ENCODE peak calls at places on chromosomes 12 and 14, in five cellular contexts. Y, Z, N, D and M are unnamed samples.

GRCh38 chr14:104220225-104221070 is 82.1 kb downstream of the KIF26A start:
- DNase-seq in Y (no peak), Z (peak), N (peak), D (no peak), M (no peak)

GRCh38 chr12:13130981-13131380 is 27.5 kb upstream of the GSG1 start:
- DNase-seq in D (no peak), Y (no peak), Z (no peak), N (no peak), M (no peak)

GRCh38 chr14:92160619-92161018 is 38.9 kb downstream of the CPSF2 start:
- DNase-seq in N (no peak), Z (no peak), Y (no peak), D (no peak), M (no peak)

GRCh38 chr14:38208825-38209562 is 1.3 kb downstream of the SSTR1 start:
- DNase-seq in N (peak), Y (peak), Z (peak), D (peak), M (no peak)

GRCh38 chr14:93059917-93060545 is 55.7 kb downstream of the ITPK1 start:
- DNase-seq in Z (no peak), Y (no peak), N (no peak), D (no peak), M (peak)

GRCh38 chr12:29752121-29752520 is 31.6 kb downstream of the TMTC1 start:
- DNase-seq in Y (no peak), Z (no peak), D (no peak), N (no peak), M (no peak)

GRCh38 chr14:53501361-53502320 is 348.5 kb upstream of the DDHD1 start:
- DNase-seq in N (no peak), Y (no peak), Z (no peak), D (no peak), M (no peak)

GRCh38 chr12:105946541-105946940 is 192.2 kb downstream of the NUAK1 start:
- DNase-seq in D (peak), N (peak), Z (no peak), Y (no peak), M (no peak)

GRCh38 chr12:95882080-95882479 is 23.3 kb downstream of the SNRPF start:
- DNase-seq in D (no peak), N (no peak), Z (no peak), Y (no peak), M (no peak)

GRCh38 chr12:49537231-49537708 is 1.6 kb upstream of the KCNH3 start:
- DNase-seq in N (no peak), Y (no peak), Z (no peak), D (no peak), M (no peak)

GRCh38 chr12:132904718-132905328 is 17.4 kb upstream of the CHFR start:
- DNase-seq in Z (peak), Y (peak), N (peak), D (peak), M (peak)

GRCh38 chr14:87847216-87847615 is 145.8 kb downstream of the GALC start:
- DNase-seq in Z (no peak), Y (no peak), N (no peak), D (no peak), M (no peak)

GRCh38 chr14:40394634-40395340 is 962.6 kb upstream of the FBXO33 start:
- DNase-seq in N (no peak), D (no peak), Y (no peak), Z (no peak), M (no peak)

GRCh38 chr14:90091393-90091792 is 29.6 kb downstream of the KCNK13 start:
- DNase-seq in Y (no peak), N (no peak), D (no peak), Z (no peak), M (no peak)

GRCh38 chr12:22615963-22616501 is 8.9 kb upstream of the ETNK1 start:
- DNase-seq in Z (no peak), N (no peak), Y (no peak), D (no peak), M (no peak)

GRCh38 chr14:63712123-63712522 is 15.7 kb downstream of the SGPP1 start:
- DNase-seq in N (no peak), Z (no peak), D (no peak), Y (no peak), M (no peak)

GRCh38 chr14:89669209-89669608 is 252.2 kb upstream of the FOXN3 start:
- DNase-seq in Y (no peak), D (peak), N (no peak), Z (no peak), M (peak)

GRCh38 chr12:2960432-2960956 is 1.3 kb downstream of the TEAD4 start:
- DNase-seq in D (no peak), Z (no peak), N (no peak), Y (peak), M (no peak)

GRCh38 chr12:46963977-46964376 is 115.4 kb upstream of the PCED1B start:
- DNase-seq in D (peak), Y (no peak), Z (no peak), N (no peak), M (no peak)

GRCh38 chr12:80040075-80040738 is 59.1 kb upstream of the OTOGL start:
- DNase-seq in N (no peak), Y (no peak), D (no peak), Z (no peak), M (no peak)

GRCh38 chr14:60171690-60172089 is 6.5 kb upstream of the DHRS7 start:
- DNase-seq in Z (no peak), D (no peak), N (no peak), Y (no peak), M (no peak)

GRCh38 chr12:109054520-109054919 is 2.1 kb downstream of the USP30 start:
- DNase-seq in Z (no peak), Y (no peak), D (no peak), N (no peak), M (no peak)

GRCh38 chr14:50037837-50038236 is 78.5 kb downstream of the VCPKMT start:
- DNase-seq in Y (no peak), N (no peak), Z (no peak), D (peak), M (no peak)

GRCh38 chr12:14442221-14442881 is 76.9 kb downstream of the ATF7IP start:
- DNase-seq in Z (no peak), Y (no peak), N (no peak), D (no peak), M (no peak)

GRCh38 chr12:78880078-78880477 is 15.5 kb downstream of the SYT1 start:
- DNase-seq in Y (peak), D (no peak), Z (no peak), N (no peak), M (no peak)

GRCh38 chr14:34797747-34798583 is 77.2 kb downstream of the BAZ1A start:
- DNase-seq in Z (no peak), D (no peak), N (peak), Y (peak), M (no peak)

GRCh38 chr12:130633771-130634170 is 82.3 kb downstream of the RIMBP2 start:
- DNase-seq in Y (peak), D (no peak), N (no peak), Z (no peak), M (peak)

GRCh38 chr12:31591308-31591901 is 469 bp upstream of the DENND5B start:
- DNase-seq in N (no peak), D (peak), Y (peak), Z (no peak), M (no peak)

GRCh38 chr12:59459966-59460365 is 135.9 kb upstream of the SLC16A7 start:
- DNase-seq in Y (no peak), D (no peak), Z (no peak), N (no peak), M (no peak)

GRCh38 chr12:45730116-45730841 is 773 bp downstream of the ARID2 start:
- DNase-seq in D (peak), Y (peak), Z (peak), N (peak), M (peak)

GRCh38 chr12:113181975-113182374 is 3.3 kb downstream of the DDX54 start:
- DNase-seq in Z (no peak), D (no peak), Y (no peak), N (no peak), M (no peak)

GRCh38 chr12:46005151-46005797 is 14.9 kb upstream of the SCAF11 start:
- DNase-seq in D (no peak), Y (no peak), Z (no peak), N (no peak), M (no peak)

DNA sequence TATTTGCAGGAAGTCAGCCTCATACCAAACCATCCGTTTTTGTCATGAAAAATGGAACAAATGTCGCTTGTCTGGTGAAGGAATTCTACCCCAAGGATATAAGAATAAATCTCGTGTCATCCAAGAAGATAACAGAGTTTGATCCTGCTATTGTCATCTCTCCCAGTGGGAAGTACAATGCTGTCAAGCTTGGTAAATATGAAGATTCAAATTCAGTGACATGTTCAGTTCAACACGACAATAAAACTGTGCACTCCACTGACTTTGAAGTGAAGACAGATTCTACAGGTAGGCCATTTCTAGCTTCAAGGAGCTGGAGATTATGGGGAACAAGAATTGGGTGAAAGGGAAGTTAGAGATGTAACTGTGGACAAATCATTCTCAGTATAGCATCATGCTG is 126.1 kb downstream of the DAD1 start:
- DNase-seq in Y (no peak), N (no peak), D (no peak), Z (no peak), M (no peak)
- H3K27ac ChIP-seq in Y (no peak), N (no peak), D (no peak), Z (no peak), M (no peak)

DNA sequence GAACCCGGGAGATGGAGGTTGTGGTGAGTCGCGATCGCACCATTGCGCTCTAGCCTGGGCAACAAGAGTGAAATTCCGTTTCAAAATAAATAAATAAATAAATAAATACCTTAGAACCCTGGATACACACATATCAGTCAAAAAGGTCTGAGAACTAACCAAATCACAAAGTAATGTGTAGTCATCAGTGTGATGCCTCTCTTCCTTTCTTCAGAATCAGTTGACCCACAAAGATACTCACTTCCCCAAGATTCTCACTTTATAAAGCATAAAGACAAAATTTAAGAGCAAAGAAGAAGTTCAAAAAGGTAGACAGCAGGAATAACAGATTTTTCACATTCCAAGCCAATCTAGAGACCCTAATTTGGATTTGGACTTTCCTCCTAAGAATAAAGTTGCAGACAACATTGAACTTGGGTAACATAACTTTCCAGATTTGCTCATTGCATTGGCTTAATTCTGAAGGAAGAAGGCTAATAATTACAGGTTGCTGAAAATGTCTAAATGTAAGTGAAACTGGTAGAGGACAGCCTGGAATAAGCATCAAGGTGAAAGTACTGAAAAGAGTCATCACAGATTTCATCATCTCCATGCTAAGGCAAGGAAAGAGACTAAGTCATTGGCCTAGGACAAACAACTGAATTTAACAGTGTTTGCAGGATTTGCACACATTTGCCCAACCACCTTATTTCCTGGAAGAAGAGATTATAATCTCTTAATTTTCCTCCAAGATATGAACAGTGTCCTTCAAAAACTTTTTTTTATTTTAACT is 17.4 kb downstream of the TMED10 start:
- DNase-seq in Z (no peak), Y (no peak), N (no peak), D (no peak), M (no peak)
- H3K27ac ChIP-seq in Z (no peak), Y (no peak), N (no peak), D (no peak), M (peak)

GRCh38 chr12:6236641-6236940 is 36.4 kb downstream of the CD9 start:
- DNase-seq in Y (no peak), D (no peak), N (peak), Z (no peak), M (no peak)
- H3K27ac ChIP-seq in Y (no peak), D (peak), N (no peak), Z (no peak), M (no peak)

DNA sequence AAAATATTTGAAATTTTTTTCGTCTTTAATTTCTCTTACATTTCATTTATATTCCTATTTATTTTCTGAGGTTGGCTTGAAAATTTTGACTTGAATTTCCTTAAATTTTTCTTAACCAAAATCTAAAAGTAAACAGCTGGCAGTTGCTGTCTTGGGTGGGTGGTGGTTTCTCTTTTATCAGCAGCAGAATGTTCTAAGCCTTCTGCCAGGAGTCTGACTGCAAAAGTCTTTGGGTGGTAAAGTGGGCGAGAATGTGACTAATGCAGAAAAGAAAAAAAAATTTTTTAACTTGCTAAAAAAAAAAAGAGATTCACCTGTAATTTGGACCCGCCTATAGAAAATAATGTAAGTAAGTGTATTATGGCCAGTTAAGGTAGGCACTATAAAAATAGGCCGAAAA is 2.5 kb downstream of the FGFR1OP2 start:
- DNase-seq in Y (no peak), D (no peak), N (no peak), Z (no peak), M (no peak)
- H3K27ac ChIP-seq in Y (no peak), D (peak), N (no peak), Z (no peak), M (no peak)

DNA sequence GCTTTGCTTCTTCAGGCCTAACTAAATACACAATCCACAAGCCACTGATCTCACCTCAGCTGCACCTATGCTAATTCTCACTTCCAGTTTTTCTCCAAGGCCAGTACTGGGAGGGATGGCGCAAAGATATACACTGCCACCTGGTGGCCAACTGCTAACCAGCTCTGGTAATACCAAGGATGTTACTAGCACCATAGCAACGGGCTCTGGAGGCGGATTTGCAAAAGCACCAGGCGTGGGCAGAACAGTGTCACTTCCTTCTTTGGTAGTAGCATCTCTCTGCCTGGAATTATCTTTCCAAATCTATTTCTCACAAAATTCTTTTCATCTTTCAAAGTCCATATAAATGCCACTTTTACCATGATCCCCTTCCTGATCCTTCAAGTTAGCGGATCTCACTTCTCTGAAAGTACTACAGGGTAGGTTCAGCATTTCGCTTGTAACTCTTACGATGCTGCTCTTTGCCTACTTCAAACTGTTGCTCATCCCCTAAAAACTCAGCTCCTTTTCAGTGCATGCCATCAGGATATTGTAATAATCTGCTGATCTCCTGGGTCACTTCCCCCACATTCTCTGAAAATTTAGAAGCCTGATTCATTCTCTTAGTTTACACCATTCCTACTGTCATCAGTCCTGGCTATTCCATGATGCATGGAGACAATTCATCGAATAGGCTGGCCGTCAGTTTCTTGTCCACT is 37.1 kb upstream of the FOXJ2 start:
- DNase-seq in Y (peak), Z (peak), N (peak), D (peak), M (peak)
- H3K27ac ChIP-seq in Y (no peak), Z (peak), N (no peak), D (peak), M (no peak)

DNA sequence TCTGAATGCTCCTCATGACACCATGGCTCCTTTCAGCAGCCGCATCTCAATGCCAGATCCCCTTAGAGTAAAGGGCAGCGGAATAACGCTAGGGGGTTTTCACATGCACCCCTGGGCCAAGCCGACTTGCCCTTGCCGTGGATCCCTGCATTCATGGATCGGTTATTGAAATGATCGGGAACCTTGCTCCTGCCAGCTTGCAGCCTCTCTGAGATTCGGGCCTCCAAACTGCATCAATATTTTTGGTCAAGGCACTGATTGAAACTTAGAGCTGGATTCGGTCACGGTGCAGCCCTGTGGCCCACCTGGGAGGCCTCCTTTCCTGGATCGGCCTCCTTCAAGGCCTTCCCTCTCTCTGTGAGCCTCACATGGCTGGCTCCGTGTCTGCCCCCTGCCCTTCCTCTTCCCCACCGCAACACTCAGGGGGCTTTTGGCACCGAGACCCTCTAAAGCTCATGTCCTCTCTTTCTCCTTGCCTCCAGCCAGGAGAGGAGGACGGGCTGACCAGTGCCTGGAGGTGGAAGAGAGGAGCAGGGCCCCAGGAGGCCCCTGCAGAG is 1.8 kb downstream of the PTPN6 start:
- DNase-seq in Y (no peak), N (no peak), Z (no peak), D (no peak), M (no peak)
- H3K27ac ChIP-seq in Y (no peak), N (peak), Z (no peak), D (peak), M (peak)

DNA sequence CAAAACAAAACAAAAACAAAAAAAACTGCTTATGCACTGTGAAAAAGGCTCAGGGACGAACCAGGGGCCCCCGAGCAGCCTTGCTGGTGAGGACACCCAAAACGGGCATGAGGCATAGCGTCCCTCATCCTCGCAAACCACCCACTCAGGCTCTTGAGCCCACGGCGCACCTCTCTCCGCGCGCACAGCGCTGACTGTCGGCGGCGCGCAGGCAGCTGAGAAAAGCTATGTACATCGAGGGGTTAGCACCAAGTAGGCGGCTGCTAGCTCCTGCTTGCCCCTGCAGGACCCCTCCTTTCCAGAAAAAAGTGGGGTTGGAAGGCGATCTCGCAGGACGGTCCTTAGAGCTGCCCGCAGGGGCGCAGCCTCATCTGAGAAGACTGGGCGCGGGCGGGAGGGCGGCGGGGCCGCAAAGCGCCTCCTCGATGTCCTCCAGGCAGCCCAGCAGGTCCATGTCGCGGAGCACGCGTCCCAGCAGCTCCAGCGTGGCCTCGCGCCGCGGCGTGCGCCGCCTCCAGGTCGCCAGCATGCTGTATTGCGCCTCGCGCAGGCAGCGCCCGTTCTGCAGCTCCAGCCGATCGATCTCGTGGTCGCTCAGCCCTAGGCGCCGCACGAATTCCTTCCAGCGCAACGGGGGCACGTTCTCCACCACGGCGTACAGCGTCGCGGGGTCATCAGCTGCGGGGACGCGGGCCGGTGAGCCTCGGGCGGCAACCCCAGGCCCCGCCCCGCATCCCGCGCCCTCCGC is 12.8 kb downstream of the TNFRSF1A start:
- DNase-seq in Z (no peak), Y (no peak), N (peak), D (no peak), M (no peak)
- H3K27ac ChIP-seq in Z (no peak), Y (no peak), N (no peak), D (no peak), M (no peak)